ENCODE peak calls at places on chromosomes 1 and 21, in six cellular contexts. R is omental fat pad; F is GM03348; J is anterior cingulate cortex; H is stimulated activated CD4-positive, alpha-beta T cell treated with anti-CD3 and anti-CD28 coated beads, Interleukin-4, amount 100 ng/mL, for 4 hours; V is activated naive CD8-positive, alpha-beta T cell treated with anti-CD3 and anti-CD28 coated beads for 36 hours. K is an unnamed sample.

GRCh38 chr1:245345191-245345884 is 190.6 kb downstream of the KIF26B start:
- DNase-seq in R (no peak), F (no peak), J (no peak), H (no peak), V (no peak), K (no peak)

GRCh38 chr1:30976143-30976542 is 67.6 kb upstream of the SDC3 start:
- DNase-seq in R (no peak), F (peak), J (no peak), H (no peak), V (no peak), K (peak)

GRCh38 chr21:32726742-32727477 is 903 bp downstream of the SYNJ1 start:
- DNase-seq in R (no peak), F (peak), J (peak), H (peak), V (peak), K (peak)

GRCh38 chr1:18954270-18955071 is 2.0 kb downstream of the IFFO2 start:
- DNase-seq in R (no peak), F (peak), J (no peak), H (no peak), V (no peak), K (peak)

GRCh38 chr1:93768380-93768863 is 86.8 kb upstream of the BCAR3 start:
- DNase-seq in R (no peak), F (no peak), J (no peak), H (no peak), V (no peak), K (peak)

GRCh38 chr1:20719871-20720620 is 2.2 kb upstream of the KIF17 start:
- DNase-seq in R (no peak), F (no peak), J (no peak), H (no peak), V (no peak), K (no peak)

GRCh38 chr1:53619811-53620619 is 118.9 kb downstream of the GLIS1 start:
- DNase-seq in R (no peak), F (no peak), J (peak), H (no peak), V (no peak), K (peak)

GRCh38 chr1:200410566-200410878 is 686 bp upstream of the ZNF281 start:
- DNase-seq in R (no peak), F (no peak), J (no peak), H (no peak), V (no peak), K (no peak)

GRCh38 chr1:47708658-47709301 is 270.9 kb downstream of the FOXD2 start:
- DNase-seq in R (no peak), F (no peak), J (no peak), H (no peak), V (no peak), K (no peak)

GRCh38 chr1:161816201-161816600 is 50.1 kb downstream of the ATF6 start:
- DNase-seq in R (no peak), F (peak), J (no peak), H (no peak), V (no peak), K (peak)

GRCh38 chr1:18673976-18674375 is 43.3 kb downstream of the PAX7 start:
- DNase-seq in R (no peak), F (no peak), J (no peak), H (no peak), V (no peak), K (no peak)